ENCODE peak calls at places on chromosomes 12 and 14, in four cellular contexts. N is amniotic stem cell, B is IMR-90, E is ELR. J is an unnamed sample.

GRCh38 chr14:60637490-60638452 is 11.5 kb downstream of the SIX1 start:
- DNase-seq in B (peak; percentile 53), N (no peak), E (no peak), J (peak; percentile 31)

GRCh38 chr12:11767029-11767724 is 117.7 kb downstream of the ETV6 start:
- DNase-seq in B (no peak), N (no peak), E (no peak), J (no peak)

GRCh38 chr14:99581371-99581770 is 22.6 kb downstream of the CCDC85C start:
- DNase-seq in B (no peak), N (no peak), E (no peak), J (no peak)

GRCh38 chr12:57837779-57838562 is 8.6 kb downstream of the CTDSP2 start:
- DNase-seq in B (peak; percentile 78), E (peak; percentile 88), N (peak; percentile 31), J (peak; percentile 66)

GRCh38 chr12:46774011-46774633 is 51.7 kb downstream of the SLC38A4 start:
- DNase-seq in E (peak; percentile 53), B (peak; percentile 48), N (no peak), J (peak; percentile 26)

GRCh38 chr12:58247633-58248032 is 306.3 kb downstream of the ATP23 start:
- DNase-seq in B (no peak), E (peak; percentile 25), N (no peak), J (no peak)

GRCh38 chr12:2336409-2336829 is 283.6 kb downstream of the CACNA1C start:
- DNase-seq in B (peak; percentile 97), N (peak; percentile 90), E (peak; percentile 94), J (peak; percentile 82)

GRCh38 chr12:132429932-132430643 is 59.9 kb upstream of the FBRSL1 start:
- DNase-seq in N (no peak), E (peak; percentile 29), B (no peak), J (peak; percentile 37)

GRCh38 chr12:40581889-40582288 is 110.3 kb upstream of the CNTN1 start:
- DNase-seq in B (no peak), N (no peak), E (no peak), J (no peak)

GRCh38 chr12:122413516-122414404 is 8.7 kb downstream of the CLIP1 start:
- DNase-seq in N (no peak), E (no peak), B (no peak), J (no peak)

GRCh38 chr12:88538250-88538649 is 42.0 kb downstream of the KITLG start:
- DNase-seq in E (no peak), B (peak; percentile 17), N (no peak), J (no peak)